ENCODE peak calls at places on chromosomes 16 and 17, in nine cellular contexts. P is RWPE1, X is mammary epithelial cell, U is Calu3, B is fibroblast of lung, T is BJ, V is PC-3, A is adrenal gland, W is AG09319. C is an unnamed sample.

GRCh38 chr17:61474235-61474927 is 22.2 kb downstream of the TBX4 start:
- DNase-seq in U (no peak), B (peak), W (peak), X (peak), A (no peak), P (peak), T (peak), V (peak), C (no peak)

GRCh38 chr17:51860934-51861561 is 297.5 kb downstream of the CA10 start:
- DNase-seq in U (peak), T (no peak), A (peak), P (no peak), B (no peak), V (peak), X (peak), W (no peak), C (peak)

GRCh38 chr16:19210175-19210924 is 42.3 kb downstream of the SYT17 start:
- DNase-seq in W (no peak), U (peak), X (no peak), T (no peak), B (peak), P (no peak), A (no peak), V (peak), C (no peak)

GRCh38 chr16:21950782-21951521 is 2.2 kb upstream of the UQCRC2 start:
- DNase-seq in A (no peak), W (no peak), U (peak), V (peak), P (peak), X (peak), B (peak), T (no peak), C (peak)

GRCh38 chr16:31471875-31472558 is at the start of gene TGFB1I1:
- DNase-seq in P (peak), U (peak), T (no peak), V (peak), X (peak), W (peak), A (no peak), B (peak), C (peak)

GRCh38 chr17:50767030-50767429 is 288 bp downstream of the ANKRD40CL start:
- DNase-seq in U (no peak), V (no peak), B (no peak), P (no peak), A (no peak), W (no peak), X (no peak), T (no peak), C (peak)

GRCh38 chr17:81553018-81553615 is 964 bp upstream of the FAAP100 start:
- DNase-seq in X (peak), P (peak), T (no peak), A (peak), B (peak), W (no peak), V (peak), U (peak), C (peak)

GRCh38 chr17:79971651-79972050 is 64.0 kb downstream of the TBC1D16 start:
- DNase-seq in P (no peak), V (no peak), X (no peak), T (no peak), W (no peak), B (no peak), A (no peak), U (no peak), C (no peak)

GRCh38 chr17:58510075-58510474 is 4.4 kb downstream of the MTMR4 start:
- DNase-seq in P (no peak), X (no peak), V (no peak), T (no peak), U (no peak), A (no peak), B (no peak), W (no peak), C (no peak)

GRCh38 chr16:11774065-11774626 is 22.9 kb downstream of the ZC3H7A start:
- DNase-seq in A (no peak), V (no peak), B (no peak), X (no peak), U (no peak), P (no peak), T (no peak), W (no peak), C (no peak)

GRCh38 chr17:13031718-13032350 is 14.0 kb upstream of the ELAC2 start:
- DNase-seq in T (no peak), U (peak), X (peak), P (peak), B (peak), W (no peak), V (peak), A (peak), C (peak)

GRCh38 chr16:10870137-10870776 is 6.7 kb upstream of the CIITA start:
- DNase-seq in P (no peak), W (no peak), B (no peak), X (no peak), U (no peak), T (no peak), A (no peak), V (no peak), C (no peak)

GRCh38 chr16:77171750-77172635 is 19.0 kb upstream of the MON1B start:
- DNase-seq in X (peak), B (peak), W (peak), V (peak), A (no peak), P (peak), T (no peak), U (peak), C (peak)

GRCh38 chr16:77213542-77214108 is 14.4 kb downstream of the SYCE1L start:
- DNase-seq in T (peak), V (peak), W (no peak), X (peak), A (peak), B (peak), U (peak), P (peak), C (no peak)

GRCh38 chr16:31427441-31428276 is 501 bp downstream of the COX6A2 start:
- DNase-seq in W (no peak), U (peak), A (peak), T (no peak), V (no peak), X (no peak), B (no peak), P (peak), C (peak)

GRCh38 chr16:81446318-81447275 is 2.0 kb downstream of the CMIP start:
- DNase-seq in B (peak), W (no peak), U (peak), X (peak), T (no peak), A (no peak), P (peak), V (peak), C (peak)

GRCh38 chr16:86059253-86060171 is 160.6 kb downstream of the IRF8 start:
- DNase-seq in P (no peak), A (peak), B (no peak), X (no peak), U (no peak), V (no peak), W (no peak), T (no peak), C (peak)

GRCh38 chr17:60102632-60103047 is 23.9 kb upstream of the HEATR6 start:
- DNase-seq in P (no peak), B (peak), T (no peak), V (no peak), U (no peak), A (no peak), W (no peak), X (no peak), C (peak)

GRCh38 chr16:21088646-21089538 is 61.8 kb downstream of the DNAH3 start:
- DNase-seq in A (no peak), X (peak), T (no peak), W (no peak), P (no peak), U (no peak), B (peak), V (peak), C (no peak)

GRCh38 chr16:53517851-53518250 is 14.8 kb upstream of the AKTIP start:
- DNase-seq in W (no peak), B (no peak), X (no peak), U (no peak), P (no peak), A (no peak), T (no peak), V (no peak), C (no peak)

GRCh38 chr17:2051388-2052237 is 3.3 kb upstream of the HIC1 start:
- DNase-seq in V (no peak), X (peak), T (no peak), B (no peak), W (no peak), U (no peak), A (no peak), P (no peak), C (no peak)

GRCh38 chr16:25707553-25707952 is 15.8 kb downstream of the HS3ST4 start:
- DNase-seq in T (no peak), A (no peak), B (no peak), V (no peak), W (no peak), P (no peak), U (no peak), X (no peak), C (no peak)

GRCh38 chr16:2701272-2701671 is 18.8 kb downstream of the PRSS27 start:
- DNase-seq in U (no peak), A (no peak), B (no peak), T (no peak), X (no peak), V (no peak), W (no peak), P (no peak), C (no peak)

GRCh38 chr16:89575247-89576172 is at the start of gene CPNE7:
- DNase-seq in T (no peak), U (no peak), V (no peak), A (no peak), X (no peak), P (no peak), W (no peak), B (no peak), C (no peak)

GRCh38 chr16:89401641-89402445 is 88.5 kb downstream of the ANKRD11 start:
- DNase-seq in A (no peak), V (no peak), T (peak), W (peak), P (no peak), B (peak), X (no peak), U (no peak), C (no peak)

GRCh38 chr16:55917373-55917919 is 42.3 kb upstream of the CES5A start:
- DNase-seq in P (no peak), U (no peak), V (no peak), A (no peak), W (no peak), B (no peak), X (no peak), T (no peak), C (no peak)

GRCh38 chr17:17462048-17462824 is 14.6 kb upstream of the MED9 start:
- DNase-seq in U (no peak), X (no peak), B (no peak), W (no peak), T (no peak), V (peak), P (no peak), A (no peak), C (no peak)
- TF ChIP-seq CTCF in U (no peak), X (no peak), B (no peak), W (no peak), T (no peak), V (no peak), P (no peak), A (no peak), C (no peak)

GRCh38 chr17:21129023-21129681 is 2.4 kb downstream of the DHRS7B start:
- DNase-seq in A (peak), T (no peak), B (peak), W (no peak), P (no peak), U (peak), V (peak), X (no peak), C (no peak)
- TF ChIP-seq CTCF in A (peak), T (peak), B (peak), W (peak), P (peak), U (no peak), V (peak), X (peak), C (no peak)

GRCh38 chr16:4333308-4333638 is 17.4 kb downstream of the GLIS2 start:
- DNase-seq in U (no peak), V (no peak), T (no peak), A (no peak), P (no peak), B (no peak), X (no peak), W (no peak), C (no peak)
- TF ChIP-seq CTCF in U (no peak), V (no peak), T (no peak), A (no peak), P (no peak), B (no peak), X (no peak), W (no peak), C (no peak)

DNA sequence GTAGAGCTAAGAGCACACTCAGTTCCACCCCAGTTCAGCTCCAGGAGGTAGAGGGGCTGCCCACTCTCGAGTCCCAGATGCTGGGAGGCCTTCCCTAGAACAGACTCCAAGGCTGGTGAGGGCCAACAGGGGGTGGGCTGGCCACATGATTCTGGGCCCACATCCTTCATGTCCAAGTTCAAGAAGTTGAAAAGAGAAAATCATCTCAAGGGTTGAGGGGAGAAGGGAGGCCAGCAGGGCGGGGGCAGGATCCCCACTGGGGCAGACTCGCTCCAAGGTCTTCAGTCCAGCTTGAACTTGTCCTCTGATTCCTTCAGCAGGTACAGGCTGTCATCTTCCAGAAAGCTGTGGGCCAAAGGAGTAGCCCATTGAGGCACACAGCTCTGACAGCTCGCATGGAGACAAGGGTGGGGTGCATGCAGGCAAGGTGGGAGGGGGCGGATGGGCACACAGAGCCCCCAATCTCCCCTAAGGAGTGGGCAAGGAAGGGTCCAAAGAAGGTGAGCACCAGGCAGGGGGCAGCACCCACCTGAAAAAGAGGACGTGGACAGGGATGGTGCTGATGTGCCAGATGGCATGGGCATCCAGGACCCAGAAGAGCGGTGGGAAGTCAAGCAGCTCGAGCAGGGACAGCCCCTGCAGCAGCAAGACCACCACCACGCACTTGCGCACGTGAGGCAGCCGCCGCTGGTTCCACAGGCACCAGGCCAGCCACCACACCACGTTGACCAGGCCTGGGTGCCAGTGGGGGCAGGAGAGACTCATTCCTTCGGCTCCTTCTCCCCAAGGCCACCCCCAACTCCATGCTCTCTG is 4.5 kb downstream of the PNMT start:
- DNase-seq in W (no peak), T (no peak), B (no peak), P (no peak), X (no peak), V (no peak), A (no peak), U (peak), C (no peak)
- TF ChIP-seq CTCF in W (no peak), T (no peak), B (no peak), P (peak), X (no peak), V (no peak), A (no peak), U (no peak), C (peak)

GRCh38 chr16:67843343-67843765 is 1.2 kb downstream of the THAP11 start:
- DNase-seq in P (no peak), U (no peak), V (peak), T (no peak), W (no peak), B (no peak), A (no peak), X (no peak), C (peak)

GRCh38 chr16:67841198-67841815 is 813 bp upstream of the THAP11 start:
- DNase-seq in P (no peak), T (no peak), A (no peak), V (no peak), X (no peak), W (no peak), U (no peak), B (no peak), C (no peak)

GRCh38 chr16:67844441-67844840 is 2.3 kb upstream of the NUTF2 start:
- DNase-seq in A (no peak), X (peak), B (peak), W (no peak), P (peak), U (no peak), V (peak), T (no peak), C (no peak)

GRCh38 chr16:67841816-67842508 is at the start of gene THAP11:
- DNase-seq in A (peak), V (peak), X (peak), P (peak), U (peak), T (peak), W (peak), B (peak), C (peak)

GRCh38 chr16:67842509-67843342 is 606 bp downstream of the THAP11 start:
- DNase-seq in P (peak), V (peak), X (peak), B (peak), A (peak), W (no peak), T (no peak), U (peak), C (peak)
- TF ChIP-seq CTCF in P (peak), V (peak), X (no peak), B (peak), A (no peak), W (peak), T (peak), U (no peak), C (no peak)

DNA sequence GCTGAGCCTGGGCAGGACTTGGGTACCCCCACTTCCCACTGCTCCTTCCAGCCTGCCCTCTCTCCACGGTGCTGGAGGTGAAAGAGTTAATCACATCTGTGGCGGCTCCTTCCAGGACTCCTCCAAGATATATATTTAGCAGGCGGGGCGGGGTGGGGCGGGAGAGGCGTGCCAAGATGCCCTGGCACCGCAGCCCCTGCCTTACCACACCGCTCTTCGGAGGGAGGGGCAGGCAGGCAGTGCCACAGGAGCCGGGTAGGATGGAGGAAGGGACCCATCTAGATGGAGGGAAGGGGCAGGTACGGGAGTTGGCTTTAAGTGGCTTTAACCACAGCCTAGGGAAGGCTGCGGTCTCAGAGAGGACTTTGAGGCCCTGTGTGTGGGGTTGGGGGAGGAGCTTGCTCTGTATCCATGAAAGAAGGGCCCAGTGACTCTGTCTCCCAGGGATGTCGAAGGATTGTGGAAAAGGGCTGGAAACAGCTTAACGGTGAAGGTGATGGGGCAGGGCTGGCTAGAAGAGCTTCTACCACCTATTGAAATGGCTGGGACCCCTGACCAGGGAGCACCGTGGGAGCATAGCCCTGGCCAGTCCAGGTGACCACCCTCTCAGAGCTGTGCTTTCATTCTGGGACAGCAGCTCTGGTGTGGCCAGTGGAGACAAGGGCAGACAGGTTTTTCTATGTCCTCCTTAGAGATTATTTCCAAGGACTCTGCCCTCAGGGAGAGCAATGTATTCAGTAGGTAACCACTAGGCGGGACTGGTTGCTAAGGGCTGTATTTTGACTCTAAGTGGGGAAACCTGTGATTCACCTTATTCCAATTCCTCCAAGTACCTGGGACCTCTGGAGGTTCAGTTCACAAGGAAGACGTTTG is 13.0 kb downstream of the GPR142 start:
- DNase-seq in A (no peak), P (peak), V (peak), T (no peak), X (peak), W (no peak), U (peak), B (no peak), C (peak)
- TF ChIP-seq CTCF in A (no peak), P (no peak), V (peak), T (no peak), X (peak), W (no peak), U (peak), B (no peak), C (no peak)

GRCh38 chr17:43003542-43004172 is 2.9 kb upstream of the IFI35 start:
- DNase-seq in A (peak), U (no peak), B (peak), V (peak), W (no peak), P (no peak), X (peak), T (no peak), C (no peak)
- TF ChIP-seq CTCF in A (no peak), U (peak), B (no peak), V (peak), W (no peak), P (no peak), X (peak), T (no peak), C (no peak)

GRCh38 chr16:87415441-87415840 is 23.3 kb downstream of the MAP1LC3B start:
- DNase-seq in V (no peak), U (no peak), A (no peak), B (no peak), T (no peak), P (no peak), X (no peak), W (no peak), C (no peak)

GRCh38 chr16:87418644-87419043 is 26.5 kb downstream of the MAP1LC3B start:
- DNase-seq in U (no peak), W (no peak), T (no peak), V (peak), X (no peak), P (no peak), B (no peak), A (no peak), C (peak)

GRCh38 chr16:87418216-87418615 is 26.1 kb downstream of the MAP1LC3B start:
- DNase-seq in P (no peak), T (no peak), A (no peak), W (no peak), V (no peak), B (no peak), U (no peak), X (no peak), C (no peak)

GRCh38 chr16:87417511-87417910 is 25.4 kb downstream of the MAP1LC3B start:
- DNase-seq in W (no peak), B (no peak), A (no peak), X (no peak), V (no peak), P (no peak), T (no peak), U (no peak), C (no peak)

GRCh38 chr16:87416826-87417471 is 24.8 kb downstream of the MAP1LC3B start:
- DNase-seq in W (no peak), U (peak), V (peak), X (no peak), T (no peak), B (peak), P (no peak), A (peak), C (peak)
- TF ChIP-seq CTCF in W (peak), U (peak), V (peak), X (peak), T (peak), B (peak), P (peak), A (peak), C (peak)